ENCODE peak calls at places on chromosomes 3 and 15, in eight cellular contexts. L is astrocyte of the spinal cord, S is HFF-Myc, Q is tibial nerve, V is fibroblast of lung, K is astrocyte, N is A549, E is pancreas. D is an unnamed sample.

GRCh38 chr3:16849795-16850194 is 35.0 kb upstream of the PLCL2 start:
- DNase-seq in L (peak), S (peak), Q (no peak), V (peak), K (peak), N (no peak), E (no peak), D (peak)

GRCh38 chr3:122324871-122325323 is at the start of gene CSTA:
- DNase-seq in L (no peak), S (no peak), Q (no peak), V (no peak), K (no peak), N (no peak), E (no peak), D (peak)

GRCh38 chr3:64083588-64083974 is 60.3 kb upstream of the PSMD6 start:
- DNase-seq in L (no peak), S (no peak), Q (no peak), V (no peak), K (no peak), N (no peak), E (no peak), D (no peak)

GRCh38 chr15:81113204-81113657 is 20.8 kb upstream of the CFAP161 start:
- DNase-seq in L (no peak), S (no peak), Q (no peak), V (no peak), K (no peak), N (no peak), E (no peak), D (no peak)

GRCh38 chr3:45008117-45008516 is 18.0 kb upstream of the CLEC3B start:
- DNase-seq in L (no peak), S (no peak), Q (no peak), V (peak), K (peak), N (no peak), E (no peak), D (peak)

GRCh38 chr3:149198611-149199010 is 23.0 kb downstream of the CP start:
- DNase-seq in L (peak), S (peak), Q (no peak), V (peak), K (peak), N (no peak), E (no peak), D (no peak)

GRCh38 chr3:156577731-156578130 is 22.8 kb upstream of the SSR3 start:
- DNase-seq in L (peak), S (no peak), Q (no peak), V (peak), K (no peak), N (no peak), E (no peak), D (peak)

GRCh38 chr3:1499694-1500093 is 406.9 kb downstream of the CNTN6 start:
- DNase-seq in L (no peak), S (no peak), Q (no peak), V (no peak), K (no peak), N (no peak), E (no peak), D (no peak)

GRCh38 chr3:174126990-174127758 is 729.6 kb downstream of the NLGN1 start:
- DNase-seq in L (no peak), S (no peak), Q (no peak), V (peak), K (peak), N (no peak), E (no peak), D (no peak)

GRCh38 chr3:68007621-68008226 is 353.3 kb upstream of the SUCLG2 start:
- DNase-seq in L (no peak), S (no peak), Q (no peak), V (no peak), K (no peak), N (no peak), E (peak), D (no peak)

GRCh38 chr3:30633718-30634117 is 27.3 kb downstream of the TGFBR2 start:
- DNase-seq in L (no peak), S (no peak), Q (no peak), V (no peak), K (no peak), N (no peak), E (no peak), D (no peak)

GRCh38 chr3:30632065-30632464 is 25.7 kb downstream of the TGFBR2 start:
- DNase-seq in L (no peak), S (no peak), Q (no peak), V (no peak), K (no peak), N (no peak), E (no peak), D (no peak)

GRCh38 chr3:30631237-30631961 is 25.0 kb downstream of the TGFBR2 start:
- DNase-seq in L (no peak), S (no peak), Q (no peak), V (peak), K (peak), N (peak), E (no peak), D (peak)

GRCh38 chr3:30630238-30631030 is 24.0 kb downstream of the TGFBR2 start:
- DNase-seq in L (no peak), S (no peak), Q (no peak), V (no peak), K (no peak), N (no peak), E (no peak), D (no peak)

GRCh38 chr3:30632521-30632920 is 26.1 kb downstream of the TGFBR2 start:
- DNase-seq in L (no peak), S (no peak), Q (no peak), V (no peak), K (no peak), N (no peak), E (no peak), D (no peak)
- H3K4me3 ChIP-seq in L (no peak), S (no peak), Q (no peak), V (no peak), K (no peak), N (no peak), E (no peak), D (no peak)

DNA sequence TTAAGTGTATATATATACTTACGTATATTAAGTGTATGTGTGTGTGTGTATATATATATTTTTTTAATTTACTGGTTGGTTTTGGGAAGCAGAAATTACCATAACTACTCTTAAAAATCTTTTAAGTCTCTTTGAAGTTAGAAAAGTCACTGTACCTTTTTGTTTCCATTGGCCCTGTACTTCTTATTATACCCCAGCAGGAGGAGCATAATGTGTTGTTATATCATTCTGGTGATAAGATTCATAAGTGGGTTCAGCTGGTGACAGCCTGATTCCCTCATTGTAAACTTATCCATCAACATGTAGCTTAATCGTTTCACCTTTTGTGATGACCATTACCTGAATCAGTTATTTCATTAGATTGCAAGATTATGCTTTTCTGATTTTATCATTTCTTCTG is 30.8 kb downstream of the MLH1 start:
- DNase-seq in L (peak), S (no peak), Q (no peak), V (peak), K (peak), N (no peak), E (no peak), D (peak)
- TF ChIP-seq CTCF in L (peak), S (no peak), Q (no peak), V (peak), K (peak), N (no peak), E (no peak), D (peak)

DNA sequence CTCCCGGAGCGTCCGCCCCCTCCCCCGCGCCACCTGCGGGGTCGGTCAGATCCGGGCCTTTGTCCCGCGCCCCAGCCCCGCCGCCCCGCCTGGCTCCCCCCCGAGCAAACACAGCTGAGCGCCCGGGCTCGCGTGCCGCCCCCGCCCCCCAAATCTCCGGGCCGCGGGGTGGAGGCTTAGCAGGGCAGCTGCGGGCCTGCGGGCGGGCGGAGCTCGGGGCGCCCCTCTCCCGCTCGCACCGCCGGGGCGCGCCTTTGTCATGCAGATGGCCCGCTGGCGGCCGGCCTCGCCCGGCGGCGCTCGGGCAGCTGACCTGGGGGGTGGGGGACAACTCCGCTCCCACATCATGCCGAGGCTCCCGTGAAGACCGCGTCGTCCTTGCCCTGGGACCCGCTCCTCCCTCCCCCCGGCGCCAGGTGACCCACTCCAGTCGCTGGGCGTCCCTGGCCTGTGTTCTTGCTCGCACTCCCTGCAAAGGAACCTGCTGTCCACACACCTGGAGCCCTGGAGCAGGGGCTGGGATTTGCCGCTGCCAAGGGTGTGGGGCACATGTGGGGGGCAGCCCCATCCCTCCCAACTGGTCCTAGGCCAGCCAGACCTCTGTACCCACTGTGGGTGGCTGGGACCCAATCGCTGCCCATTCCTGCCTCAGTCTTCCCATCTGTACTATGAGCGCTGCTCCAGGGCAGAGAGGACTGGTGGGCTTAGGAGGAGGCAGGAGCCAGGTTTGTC is 33.6 kb downstream of the DNAJB8 start:
- DNase-seq in L (no peak), S (no peak), Q (no peak), V (no peak), K (no peak), N (no peak), E (no peak), D (no peak)
- H3K4me3 ChIP-seq in L (no peak), S (peak), Q (peak), V (peak), K (no peak), N (peak), E (peak), D (no peak)

DNA sequence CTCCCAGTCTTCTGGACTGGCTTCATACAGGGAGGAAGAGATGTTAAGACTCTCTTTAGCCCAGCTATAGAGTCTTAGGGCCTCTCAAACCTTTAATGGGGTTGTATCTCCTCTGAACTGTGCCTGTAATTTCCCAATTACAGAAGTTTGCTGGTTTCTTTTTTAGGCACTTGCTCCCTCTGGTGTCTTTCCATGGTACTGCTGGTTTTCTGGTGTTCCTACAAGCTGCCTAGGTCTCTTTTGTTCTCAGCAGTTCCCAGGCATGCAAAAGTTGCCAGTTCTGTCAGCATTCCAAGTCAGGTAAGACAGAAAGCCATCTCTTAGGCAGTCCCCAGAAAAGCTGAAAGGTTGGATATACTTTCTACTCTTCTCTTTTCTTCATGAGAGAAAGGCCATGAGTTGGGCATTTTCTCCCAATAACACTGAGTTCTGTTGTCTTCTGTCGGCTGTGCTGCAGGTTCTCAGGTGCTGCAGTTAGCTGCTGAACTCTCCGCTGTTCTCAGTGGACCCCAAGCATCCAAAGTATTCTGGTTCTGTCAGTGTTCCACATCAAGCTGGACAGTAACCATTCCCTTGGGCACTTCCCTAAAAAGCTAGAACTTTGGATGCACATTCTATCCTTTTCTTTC is 54.4 kb upstream of the EHHADH start:
- DNase-seq in L (peak), S (peak), Q (no peak), V (peak), K (peak), N (peak), E (peak), D (peak)
- TF ChIP-seq CTCF in L (peak), S (peak), Q (no peak), V (peak), K (peak), N (peak), E (peak), D (peak)

GRCh38 chr3:24020036-24020691 is 75.1 kb downstream of the NR1D2 start:
- DNase-seq in L (no peak), S (no peak), Q (no peak), V (no peak), K (no peak), N (no peak), E (no peak), D (no peak)
- H3K4me3 ChIP-seq in L (no peak), S (no peak), Q (no peak), V (no peak), K (no peak), N (no peak), E (no peak), D (no peak)

DNA sequence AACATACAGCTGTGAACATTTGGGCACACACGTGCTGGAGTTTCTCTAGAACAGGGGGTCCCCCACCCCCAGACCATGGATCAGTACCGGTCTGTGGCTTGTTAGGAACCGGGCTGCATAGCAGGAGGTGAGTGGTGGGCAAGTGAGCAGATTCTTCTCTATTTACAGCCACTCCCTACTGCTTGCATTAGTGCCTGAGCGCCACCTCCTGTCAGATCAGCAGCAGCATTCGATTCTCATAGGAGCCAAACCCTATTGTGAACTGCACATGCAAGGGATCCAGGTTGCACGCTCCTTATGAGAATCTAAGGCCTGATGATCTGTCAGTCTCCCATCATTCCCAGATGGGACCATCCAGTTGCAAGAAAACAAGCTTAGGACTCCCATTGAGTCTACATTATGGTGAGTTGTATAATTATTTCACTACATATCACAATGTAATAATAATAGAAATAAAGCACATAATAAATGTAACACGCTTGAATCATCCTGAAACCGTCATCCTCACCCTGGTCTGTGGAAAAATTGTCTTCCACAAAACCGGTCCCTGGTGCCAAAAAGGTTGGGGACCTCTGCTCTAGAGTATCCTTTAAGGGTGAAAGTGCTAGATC is 25.8 kb downstream of the CHRM5 start:
- DNase-seq in L (peak), S (no peak), Q (no peak), V (peak), K (peak), N (peak), E (no peak), D (peak)
- TF ChIP-seq CTCF in L (peak), S (peak), Q (no peak), V (peak), K (peak), N (peak), E (no peak), D (peak)

GRCh38 chr15:60643490-60644040 is 164.6 kb upstream of the ICE2 start:
- DNase-seq in L (no peak), S (no peak), Q (no peak), V (no peak), K (no peak), N (no peak), E (no peak), D (no peak)
- H3K4me3 ChIP-seq in L (no peak), S (no peak), Q (no peak), V (no peak), K (no peak), N (no peak), E (no peak), D (no peak)

GRCh38 chr15:37682304-37682703 is 252.1 kb upstream of the TMCO5A start:
- DNase-seq in L (peak), S (no peak), Q (no peak), V (peak), K (peak), N (peak), E (no peak), D (peak)
- TF ChIP-seq CTCF in L (peak), S (peak), Q (no peak), V (no peak), K (peak), N (no peak), E (no peak), D (peak)

DNA sequence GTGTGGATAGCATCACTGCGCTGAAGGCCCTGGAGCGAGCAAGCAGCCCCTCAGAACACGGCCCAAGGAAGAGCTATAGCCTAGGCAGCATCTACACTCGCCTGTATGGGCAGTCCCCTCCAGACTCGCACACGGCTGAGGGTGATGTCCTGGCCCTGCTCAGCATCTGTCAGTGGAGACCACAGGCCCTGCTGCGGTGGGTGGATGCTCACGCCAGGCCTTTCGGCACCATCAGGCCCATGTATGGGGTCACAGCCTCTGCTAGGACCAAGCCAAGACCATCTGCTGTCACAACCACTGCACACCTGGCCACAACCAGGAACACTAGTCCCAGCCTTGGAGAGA is 20.5 kb downstream of the ATRIP start:
- DNase-seq in L (no peak), S (no peak), Q (no peak), V (no peak), K (no peak), N (no peak), E (no peak), D (no peak)
- H3K4me3 ChIP-seq in L (no peak), S (peak), Q (peak), V (peak), K (peak), N (no peak), E (peak), D (peak)

DNA sequence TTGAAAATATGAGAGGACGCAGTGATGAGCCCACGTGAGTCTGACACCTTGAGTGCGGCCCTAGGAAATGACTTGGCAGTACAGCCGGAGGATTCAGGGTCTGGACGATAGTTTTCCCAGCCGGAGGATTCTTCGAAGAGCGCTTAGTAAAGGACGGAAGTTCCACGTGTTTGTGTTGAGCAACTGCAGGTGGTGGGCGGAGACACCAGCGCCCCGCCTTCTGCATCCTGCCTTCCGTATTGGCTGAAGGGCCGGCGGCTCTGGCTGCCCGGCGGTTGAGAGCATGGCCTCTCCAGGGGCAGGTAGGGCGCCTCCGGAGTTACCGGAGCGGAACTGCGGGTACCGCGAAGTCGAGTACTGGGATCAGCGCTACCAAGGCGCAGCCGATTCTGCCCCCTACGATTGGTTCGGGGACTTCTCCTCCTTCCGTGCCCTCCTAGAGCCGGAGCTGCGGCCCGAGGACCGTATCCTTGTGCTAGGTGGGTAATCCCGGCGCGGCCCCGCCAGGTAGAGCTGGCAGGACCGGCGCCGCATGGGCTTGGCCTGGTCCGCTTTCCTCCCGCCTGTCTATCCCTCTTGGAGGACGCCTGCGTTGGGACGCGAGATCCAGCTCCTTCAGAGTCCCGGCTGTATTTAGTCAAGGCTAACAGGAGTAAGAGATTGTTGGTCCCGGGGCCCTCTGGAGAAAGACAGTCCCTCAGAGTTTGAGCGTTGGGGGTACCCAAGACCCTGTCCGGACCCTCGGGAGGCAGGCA is at the start of gene EEF1AKMT4:
- DNase-seq in L (peak), S (peak), Q (peak), V (peak), K (peak), N (peak), E (peak), D (peak)
- TF ChIP-seq CTCF in L (peak), S (peak), Q (peak), V (peak), K (peak), N (peak), E (peak), D (peak)